ENCODE peak calls at places on chromosomes 13 and 19, in seven cellular contexts. D is substantia nigra; L is trophoblast cell; P is CD4-positive, alpha-beta T cell; Z is brain microvascular endothelial cell; J is CD8-positive, alpha-beta T cell; E is cardiac muscle cell. R is an unnamed sample.

GRCh38 chr13:72004975-72005374 is 138.0 kb upstream of the DACH1 start:
- DNase-seq in L (no peak), E (peak), P (no peak), D (no peak), Z (peak), J (no peak), R (no peak)

GRCh38 chr13:70849267-70849666 is 741.0 kb upstream of the KLHL1 start:
- DNase-seq in Z (no peak), P (no peak), E (no peak), J (no peak), D (no peak), L (no peak), R (no peak)

GRCh38 chr13:48383384-48383783 is 29.5 kb downstream of the LPAR6 start:
- DNase-seq in L (no peak), E (no peak), P (no peak), D (no peak), Z (no peak), J (no peak), R (no peak)

GRCh38 chr13:73228546-73228945 is 169.7 kb downstream of the KLF5 start:
- DNase-seq in Z (no peak), L (no peak), E (peak), P (no peak), J (peak), D (no peak), R (no peak)

GRCh38 chr19:8373867-8374813 is 10.2 kb downstream of the ANGPTL4 start:
- DNase-seq in E (peak), J (no peak), D (no peak), P (no peak), Z (no peak), L (no peak), R (no peak)

GRCh38 chr19:55441692-55442321 is 1.3 kb downstream of the SHISA7 start:
- DNase-seq in E (no peak), D (no peak), J (no peak), Z (no peak), L (no peak), P (no peak), R (no peak)

GRCh38 chr13:52010890-52011689 is at the start of gene ATP7B:
- DNase-seq in L (no peak), D (no peak), Z (no peak), J (peak), P (no peak), E (peak), R (peak)

GRCh38 chr13:33218020-33218419 is 67.5 kb downstream of the STARD13 start:
- DNase-seq in P (no peak), J (no peak), E (peak), L (peak), D (no peak), Z (peak), R (no peak)

GRCh38 chr13:24718192-24718965 is 38.2 kb downstream of the ATP12A start:
- DNase-seq in L (no peak), E (no peak), Z (no peak), P (no peak), D (no peak), J (no peak), R (no peak)

GRCh38 chr19:51980116-51980736 is 6.4 kb downstream of the ZNF350 start:
- DNase-seq in Z (no peak), E (peak), D (no peak), L (peak), P (no peak), J (no peak), R (no peak)

GRCh38 chr13:28529836-28530235 is 34.9 kb upstream of the FLT1 start:
- DNase-seq in L (peak), Z (no peak), J (no peak), P (no peak), E (no peak), D (no peak), R (no peak)

GRCh38 chr13:53189162-53189561 is 160.5 kb downstream of the OLFM4 start:
- DNase-seq in P (no peak), D (no peak), J (no peak), L (no peak), E (no peak), Z (no peak), R (no peak)

GRCh38 chr13:62512194-62513141 is 1096.8 kb upstream of the PCDH20 start:
- DNase-seq in E (peak), P (no peak), L (peak), J (no peak), Z (peak), D (peak), R (no peak)

GRCh38 chr19:29596885-29597525 is 9.1 kb upstream of the POP4 start:
- DNase-seq in E (peak), P (no peak), L (peak), J (no peak), D (no peak), Z (peak), R (no peak)

GRCh38 chr13:30581582-30581981 is 36.1 kb upstream of the USPL1 start:
- DNase-seq in P (no peak), E (peak), Z (no peak), L (peak), J (no peak), D (no peak), R (no peak)

GRCh38 chr13:27280009-27280646 is 9.5 kb downstream of the RASL11A start:
- DNase-seq in D (no peak), E (no peak), Z (no peak), L (no peak), P (no peak), J (no peak), R (no peak)

GRCh38 chr19:8575467-8575997 is 1.7 kb downstream of the MYO1F start:
- DNase-seq in L (peak), J (peak), D (no peak), Z (peak), E (peak), P (peak), R (no peak)

GRCh38 chr13:44578064-44578394 is 1.9 kb upstream of the TSC22D1 start:
- DNase-seq in Z (no peak), J (no peak), L (no peak), E (no peak), P (no peak), D (no peak), R (no peak)

GRCh38 chr19:51702103-51702753 is 9.1 kb downstream of the SPACA6 start:
- DNase-seq in P (no peak), D (peak), J (peak), L (peak), E (peak), Z (no peak), R (peak)

GRCh38 chr19:294819-295686 is 3.9 kb upstream of the PLPP2 start:
- DNase-seq in J (peak), Z (peak), L (peak), P (peak), E (peak), D (no peak), R (no peak)

GRCh38 chr13:29472317-29472961 is 123.0 kb downstream of the SLC7A1 start:
- DNase-seq in J (peak), D (no peak), E (peak), Z (peak), L (peak), P (peak), R (peak)

GRCh38 chr13:40233731-40234195 is 432.7 kb downstream of the FOXO1 start:
- DNase-seq in P (no peak), J (no peak), L (no peak), E (no peak), D (no peak), Z (no peak), R (peak)

GRCh38 chr13:110407531-110407930 is 100.4 kb downstream of the COL4A2 start:
- DNase-seq in L (no peak), Z (no peak), D (no peak), J (no peak), E (no peak), P (no peak), R (no peak)

GRCh38 chr19:49676136-49676689 is 858 bp upstream of the PRMT1 start:
- DNase-seq in J (no peak), Z (peak), D (no peak), L (peak), P (no peak), E (peak), R (peak)

GRCh38 chr13:114124921-114125320 is 7.5 kb downstream of the RASA3 start:
- DNase-seq in Z (peak), E (peak), J (peak), P (peak), L (no peak), D (no peak), R (no peak)

GRCh38 chr19:16067205-16067938 is 8.9 kb upstream of the TPM4 start:
- DNase-seq in L (no peak), E (peak), J (no peak), Z (peak), D (peak), P (no peak), R (peak)

GRCh38 chr19:54415208-54415900 is at the start of gene TTYH1:
- DNase-seq in D (no peak), P (no peak), J (peak), Z (no peak), L (no peak), E (no peak), R (no peak)

GRCh38 chr19:13621413-13621812 is 115.1 kb upstream of the CACNA1A start:
- DNase-seq in Z (peak), D (no peak), L (peak), P (peak), J (no peak), E (peak), R (no peak)

GRCh38 chr13:29924482-29924884 is 74.1 kb upstream of the UBL3 start:
- DNase-seq in E (peak), Z (peak), L (peak), P (no peak), D (no peak), J (no peak), R (no peak)

GRCh38 chr19:34596115-34596514 is 80.8 kb downstream of the SCGB2B2 start:
- DNase-seq in E (no peak), Z (no peak), L (no peak), D (no peak), J (no peak), P (no peak), R (no peak)

GRCh38 chr13:97125810-97126738 is 96.1 kb upstream of the MBNL2 start:
- DNase-seq in Z (no peak), P (no peak), E (peak), D (no peak), L (no peak), J (no peak), R (peak)

GRCh38 chr13:49821216-49821820 is 28.8 kb upstream of the KPNA3 start:
- DNase-seq in E (peak), Z (no peak), D (no peak), J (no peak), P (no peak), L (peak), R (no peak)

GRCh38 chr19:47240996-47241918 is 10.3 kb upstream of the BBC3 start:
- DNase-seq in Z (peak), E (peak), J (peak), P (peak), D (no peak), L (peak), R (peak)

GRCh38 chr19:10228925-10229324 is 2.2 kb downstream of the S1PR2 start:
- DNase-seq in Z (peak), D (no peak), L (peak), E (peak), P (no peak), J (peak), R (peak)

GRCh38 chr19:16525751-16526481 is 16.3 kb downstream of the CHERP start:
- DNase-seq in L (no peak), E (no peak), D (no peak), P (no peak), J (no peak), Z (no peak), R (no peak)

GRCh38 chr13:113930711-113931637 is 42.9 kb downstream of the C13orf46 start:
- DNase-seq in D (no peak), J (peak), L (no peak), E (no peak), P (no peak), Z (no peak), R (peak)

GRCh38 chr13:25608181-25608580 is 236.4 kb downstream of the ATP8A2 start:
- DNase-seq in J (no peak), Z (no peak), E (no peak), L (no peak), D (no peak), P (no peak), R (no peak)

GRCh38 chr19:44808463-44809371 is at the start of gene BCAM:
- DNase-seq in P (no peak), Z (no peak), E (peak), L (peak), J (no peak), D (peak), R (peak)

GRCh38 chr19:49347835-49348234 is 12.6 kb downstream of the CD37 start:
- DNase-seq in L (peak), P (no peak), J (no peak), D (no peak), Z (peak), E (peak), R (peak)

GRCh38 chr13:31090921-31091624 is 70.6 kb downstream of the HSPH1 start:
- DNase-seq in L (no peak), P (no peak), Z (no peak), E (peak), J (no peak), D (no peak), R (no peak)

DNA sequence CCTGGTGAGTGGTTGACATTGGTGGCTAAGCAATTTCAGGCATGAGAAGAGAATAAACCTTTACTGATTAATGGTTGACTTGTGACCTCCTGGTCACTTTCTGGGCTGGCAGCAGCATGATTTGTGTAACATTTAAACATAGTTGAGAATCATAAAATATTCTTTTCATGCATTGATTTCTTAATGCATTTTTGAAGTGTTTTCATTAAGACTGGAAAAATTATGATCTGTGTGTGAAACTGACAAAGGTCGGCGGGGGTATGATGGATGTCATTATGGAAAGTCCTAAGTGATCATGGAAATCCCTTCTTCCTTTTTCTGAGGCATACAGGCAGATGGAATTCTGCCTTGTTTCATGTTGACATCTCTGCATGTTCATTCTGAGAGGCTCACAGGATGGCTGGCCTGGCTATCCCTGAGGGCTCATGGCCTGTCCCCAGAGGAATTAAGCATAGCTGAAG is 98.7 kb upstream of the RNF113B start:
- DNase-seq in P (no peak), L (no peak), D (no peak), J (no peak), Z (no peak), E (no peak), R (no peak)
- H3K27ac ChIP-seq in P (no peak), L (no peak), D (no peak), J (no peak), Z (no peak), E (peak), R (no peak)

GRCh38 chr19:2798733-2799132 is 13.4 kb downstream of the THOP1 start:
- DNase-seq in Z (no peak), L (peak), E (peak), D (no peak), J (no peak), P (no peak), R (no peak)
- H3K27ac ChIP-seq in Z (no peak), L (peak), E (peak), D (no peak), J (no peak), P (no peak), R (no peak)

DNA sequence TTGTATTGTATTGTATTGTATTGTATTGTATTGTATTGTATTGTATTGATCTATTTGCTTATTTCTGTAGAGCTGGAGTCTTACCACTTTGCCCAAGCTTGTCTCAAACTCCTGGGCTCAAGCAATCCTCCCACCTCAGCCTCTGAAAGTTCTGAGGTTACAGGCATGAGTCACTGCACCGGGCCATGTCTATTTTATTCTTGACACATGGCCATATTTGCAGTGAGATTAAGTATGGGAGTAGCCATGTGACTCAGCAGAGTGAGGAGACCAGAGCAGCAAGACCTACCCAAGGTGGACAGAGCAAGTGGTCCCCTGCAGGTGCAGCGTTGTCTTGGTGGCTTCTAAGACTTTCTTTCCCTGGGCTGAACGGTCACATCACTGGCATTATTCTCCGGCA is 49.1 kb upstream of the UBAC2 start:
- DNase-seq in E (peak), D (no peak), L (peak), P (no peak), Z (peak), J (no peak), R (no peak)
- H3K27ac ChIP-seq in E (no peak), D (no peak), L (no peak), P (no peak), Z (peak), J (no peak), R (no peak)

GRCh38 chr13:112903606-112904195 is 65.3 kb upstream of the MCF2L start:
- DNase-seq in E (no peak), Z (no peak), P (no peak), D (no peak), J (no peak), L (no peak), R (no peak)

GRCh38 chr13:112904436-112904960 is 64.5 kb upstream of the MCF2L start:
- DNase-seq in P (no peak), D (no peak), Z (no peak), J (no peak), L (no peak), E (no peak), R (no peak)

GRCh38 chr13:112901951-112902651 is 66.9 kb upstream of the MCF2L start:
- DNase-seq in P (no peak), Z (no peak), E (no peak), D (no peak), L (no peak), J (no peak), R (no peak)

GRCh38 chr13:112902669-112903068 is 66.3 kb upstream of the MCF2L start:
- DNase-seq in J (no peak), E (no peak), D (no peak), P (no peak), Z (no peak), L (no peak), R (no peak)

DNA sequence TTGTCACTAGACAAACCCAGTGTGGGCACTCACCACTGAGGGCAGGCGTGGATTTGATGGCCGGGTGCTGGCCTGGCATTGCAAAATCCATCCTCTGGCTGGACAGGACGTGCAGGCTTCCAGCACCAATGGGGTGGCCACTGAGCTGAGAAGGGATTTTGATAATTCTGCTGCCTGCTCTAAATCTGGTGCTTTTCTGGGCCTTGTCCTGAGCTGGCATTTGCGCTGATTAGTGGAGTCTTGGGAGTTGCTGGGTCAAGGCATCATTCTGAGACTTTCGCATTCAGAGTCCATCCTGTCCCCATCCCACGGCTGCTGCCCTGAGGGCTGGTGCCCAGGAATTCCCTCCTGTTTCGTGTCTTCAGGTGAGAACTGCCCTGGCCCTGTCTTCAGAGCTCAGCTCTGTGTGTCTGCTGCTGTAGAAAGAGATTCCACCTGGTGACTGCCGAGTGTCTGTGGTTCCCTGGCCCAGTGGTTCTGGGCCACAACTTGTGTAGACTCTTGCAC is 65.9 kb upstream of the MCF2L start:
- DNase-seq in D (no peak), E (no peak), L (no peak), J (no peak), P (no peak), Z (no peak), R (no peak)
- H3K27ac ChIP-seq in D (no peak), E (no peak), L (no peak), J (no peak), P (no peak), Z (no peak), R (no peak)

DNA sequence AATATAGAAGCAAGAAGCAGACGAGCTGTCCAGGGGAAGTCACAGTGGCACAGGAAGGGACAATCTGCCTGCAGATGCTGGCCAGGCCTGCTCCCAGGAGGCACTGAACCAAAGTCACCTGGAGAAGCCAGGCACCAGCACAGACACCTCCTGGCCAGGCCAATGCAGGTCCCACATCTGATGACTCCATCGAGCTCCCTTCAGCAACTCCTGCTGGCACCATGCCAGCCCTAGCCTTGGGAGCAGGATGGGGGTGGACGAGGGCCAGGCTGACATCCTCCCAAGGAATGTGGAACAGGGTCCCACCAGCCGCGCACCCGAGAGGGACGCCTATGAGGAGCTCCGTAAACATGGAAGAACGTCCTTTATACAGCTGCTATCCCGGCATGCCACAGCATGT is 22.4 kb upstream of the ISYNA1 start:
- DNase-seq in P (no peak), D (no peak), E (peak), L (peak), J (no peak), Z (peak), R (peak)
- H3K27ac ChIP-seq in P (no peak), D (peak), E (no peak), L (peak), J (no peak), Z (peak), R (peak)

R was measured in uterus.